ENCODE peak calls at places on chromosomes 4 and X, in four cellular contexts. T is upper lobe of left lung, G is HepG2, B is dorsolateral prefrontal cortex. D is an unnamed sample.

GRCh38 chrX:106933538-106933961 is 13.3 kb downstream of the CLDN2 start:
- DNase-seq in T (no peak), G (peak; percentile 89), B (no peak), D (no peak)

GRCh38 chrX:74550295-74550802 is 64.1 kb downstream of the RLIM start:
- DNase-seq in T (peak; percentile 95), G (peak; percentile 53), B (peak; percentile 76), D (peak; percentile 78)

GRCh38 chrX:22699591-22700091 is 300.1 kb upstream of the DDX53 start:
- DNase-seq in T (no peak), G (no peak), B (no peak), D (no peak)

GRCh38 chrX:3520987-3521875 is 174.8 kb upstream of the MXRA5 start:
- DNase-seq in T (no peak), G (no peak), B (no peak), D (no peak)

GRCh38 chr4:54898941-54899340 is 226.5 kb downstream of the KDR start:
- DNase-seq in T (no peak), G (no peak), B (no peak), D (no peak)

GRCh38 chr4:121794505-121795192 is 6.5 kb upstream of the EXOSC9 start:
- DNase-seq in T (no peak), G (peak; percentile 79), B (no peak), D (no peak)

GRCh38 chr4:79178770-79179169 is 147.1 kb downstream of the NAA11 start:
- DNase-seq in T (no peak), G (no peak), B (no peak), D (no peak)

GRCh38 chrX:103461156-103461555 is 58.1 kb downstream of the RAB40A start:
- DNase-seq in T (no peak), G (no peak), B (no peak), D (no peak)

GRCh38 chrX:138127314-138127713 is 561.4 kb downstream of the ZIC3 start:
- DNase-seq in T (no peak), G (no peak), B (no peak), D (no peak)

GRCh38 chr4:37725718-37726117 is 39.5 kb upstream of the RELL1 start:
- DNase-seq in T (no peak), G (no peak), B (no peak), D (no peak)

GRCh38 chr4:113116414-113117345 is 67.2 kb downstream of the ANK2 start:
- DNase-seq in T (no peak), G (no peak), B (peak; percentile 22), D (no peak)

DNA sequence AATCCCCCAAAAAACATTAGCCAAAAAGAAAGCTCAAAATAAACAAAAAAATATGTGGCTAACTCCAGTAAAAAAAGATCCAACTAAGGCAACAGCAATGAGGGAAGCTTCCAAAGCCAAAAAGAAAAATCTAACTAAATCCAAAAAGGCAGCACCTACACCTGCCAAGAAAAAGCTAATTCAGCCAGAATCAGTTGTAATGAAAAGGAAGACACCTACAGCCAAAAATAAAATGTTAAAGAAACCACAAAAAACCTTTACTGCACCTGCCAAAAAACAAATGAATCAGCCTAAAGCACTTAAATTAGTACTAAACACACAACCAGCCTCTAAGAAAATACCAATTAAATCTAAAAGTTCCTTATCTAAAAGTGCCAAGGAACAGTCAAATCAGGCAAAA is 37.2 kb upstream of the CABS1 start:
- DNase-seq in T (no peak), G (no peak), B (no peak), D (no peak)
- TF ChIP-seq CTCF in T (no peak), G (no peak), B (no peak), D (no peak)

GRCh38 chr4:77001907-77002306 is 52.4 kb downstream of the SEPTIN11 start:
- DNase-seq in T (no peak), G (no peak), B (no peak), D (no peak)
- H3K27ac ChIP-seq in T (no peak overlapping the region), G (no peak overlapping the region), B (no peak overlapping the region), D (no peak overlapping the region)

GRCh38 chrX:38805294-38806053 is 4.2 kb downstream of the MID1IP1 start:
- DNase-seq in T (peak; percentile 90), G (peak; percentile 56), B (peak; percentile 42), D (peak; percentile 72)
- TF ChIP-seq CTCF in T (no peak), G (no peak), B (peak; percentile 39), D (no peak)

DNA sequence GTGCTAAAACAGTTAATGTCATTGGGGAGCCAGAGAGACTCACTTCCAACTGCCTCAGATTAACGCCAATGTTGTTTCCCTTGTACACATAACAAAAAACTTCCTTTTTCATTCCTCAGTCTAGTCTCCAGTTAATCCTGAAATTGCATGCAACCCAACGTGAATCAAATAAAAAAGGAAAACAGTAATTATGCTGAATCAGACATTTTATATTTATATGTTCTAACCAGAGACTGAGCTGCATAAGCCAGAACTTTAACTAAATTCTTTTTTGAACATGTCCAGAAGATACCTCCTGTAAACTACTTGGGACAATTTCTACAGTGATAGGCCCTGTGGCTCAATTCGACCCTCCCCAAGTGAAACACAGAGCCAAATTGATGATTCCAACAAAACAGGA is 4.7 kb downstream of the GPC4 start:
- DNase-seq in T (no peak), G (no peak), B (no peak), D (no peak)
- H3K27ac ChIP-seq in T (no peak overlapping the region), G (no peak overlapping the region), B (no peak overlapping the region), D (no peak overlapping the region)

DNA sequence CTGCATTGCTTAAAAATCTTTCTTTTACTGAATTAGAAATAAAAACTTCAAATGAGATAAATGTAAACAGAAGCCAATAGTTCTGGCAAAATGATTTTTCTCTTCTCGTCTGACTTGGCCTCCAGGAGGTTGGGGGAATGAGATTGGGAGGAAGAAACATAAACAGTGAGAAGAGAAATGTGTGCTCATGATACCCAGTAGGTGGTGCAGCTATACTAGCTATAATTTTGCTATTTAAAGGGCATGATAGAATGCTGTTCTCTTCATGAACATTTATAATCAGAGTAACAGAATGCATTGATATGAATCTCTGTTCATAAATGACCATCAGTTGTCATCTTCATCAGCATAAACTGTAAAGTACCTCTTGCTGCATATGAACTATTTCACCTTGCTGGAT is 85.5 kb downstream of the TACR3 start:
- DNase-seq in T (no peak), G (no peak), B (no peak), D (no peak)
- TF ChIP-seq CTCF in T (no peak), G (peak; percentile 5), B (no peak), D (no peak)

DNA sequence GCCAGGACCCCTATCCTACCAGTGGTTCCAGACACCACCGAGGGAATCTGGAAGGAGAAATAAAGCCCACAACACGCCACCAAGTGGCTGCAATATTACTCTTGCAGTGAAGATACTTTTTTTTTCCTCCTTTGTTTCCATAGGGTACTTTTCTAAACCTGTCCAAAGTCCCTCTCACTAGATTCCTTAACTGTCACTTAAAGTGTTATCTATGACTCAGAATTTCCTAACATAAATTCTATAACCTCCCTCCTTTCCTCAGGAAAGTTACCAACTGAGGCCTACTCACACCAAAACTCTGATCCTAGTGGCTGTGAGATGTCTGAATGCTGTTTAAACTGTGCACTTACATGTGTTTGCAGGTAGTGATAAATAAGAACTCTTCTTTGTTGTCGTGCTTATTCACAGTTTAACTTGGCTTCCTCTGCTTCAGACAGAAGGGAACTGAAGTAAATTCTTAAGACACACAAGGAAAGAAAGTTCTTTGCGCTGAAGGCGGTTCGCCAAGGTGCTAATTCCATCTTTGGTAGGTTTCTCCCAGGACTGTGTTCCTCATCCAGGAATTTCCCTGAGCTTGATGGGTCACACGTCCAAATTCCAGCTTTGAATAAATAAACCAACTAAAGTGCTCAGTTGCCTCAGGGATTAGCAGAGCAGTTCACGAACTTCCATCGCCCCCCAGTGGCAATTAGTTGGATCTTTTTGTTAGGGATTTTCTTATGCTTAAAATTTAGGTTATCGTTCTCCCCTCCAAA is 10.7 kb upstream of the HCCS start:
- DNase-seq in T (no peak), G (peak; percentile 76), B (no peak), D (no peak)
- H3K27ac ChIP-seq in T (no peak overlapping the region), G (peak overlapping the region; percentile 81), B (no peak overlapping the region), D (no peak overlapping the region)

GRCh38 chr4:101035522-101035921 is 311.8 kb downstream of the PPP3CA start:
- DNase-seq in T (no peak), G (no peak), B (no peak), D (no peak)

GRCh38 chr4:101037249-101037648 is 310.1 kb downstream of the PPP3CA start:
- DNase-seq in T (no peak), G (peak; percentile 7), B (no peak), D (no peak)

GRCh38 chr4:101037938-101038413 is 309.4 kb downstream of the PPP3CA start:
- DNase-seq in T (no peak), G (no peak), B (no peak), D (no peak)

GRCh38 chr4:101031971-101032370 is 315.4 kb downstream of the PPP3CA start:
- DNase-seq in T (no peak), G (no peak), B (no peak), D (no peak)

DNA sequence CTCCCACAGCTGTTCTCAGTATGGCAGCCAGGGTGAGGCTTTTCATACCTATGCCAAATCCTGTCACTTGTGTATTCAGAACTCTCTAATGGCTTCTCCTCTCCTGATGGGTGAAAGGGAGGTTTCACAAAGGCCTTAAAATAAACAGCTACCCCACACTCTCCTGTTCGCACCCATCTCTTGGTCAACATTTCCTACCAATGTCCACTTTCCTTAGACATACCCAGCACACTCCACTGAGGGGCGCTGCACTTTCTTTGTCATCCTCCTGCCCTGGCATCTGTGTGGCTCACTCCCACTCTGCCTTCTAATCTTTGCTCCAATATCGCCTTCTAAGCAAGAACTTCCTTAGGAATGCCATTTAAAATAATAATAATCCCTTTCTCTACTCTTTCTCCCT is 313.3 kb downstream of the PPP3CA start:
- DNase-seq in T (no peak), G (no peak), B (no peak), D (no peak)
- TF ChIP-seq CTCF in T (no peak), G (no peak), B (no peak), D (no peak)

DNA sequence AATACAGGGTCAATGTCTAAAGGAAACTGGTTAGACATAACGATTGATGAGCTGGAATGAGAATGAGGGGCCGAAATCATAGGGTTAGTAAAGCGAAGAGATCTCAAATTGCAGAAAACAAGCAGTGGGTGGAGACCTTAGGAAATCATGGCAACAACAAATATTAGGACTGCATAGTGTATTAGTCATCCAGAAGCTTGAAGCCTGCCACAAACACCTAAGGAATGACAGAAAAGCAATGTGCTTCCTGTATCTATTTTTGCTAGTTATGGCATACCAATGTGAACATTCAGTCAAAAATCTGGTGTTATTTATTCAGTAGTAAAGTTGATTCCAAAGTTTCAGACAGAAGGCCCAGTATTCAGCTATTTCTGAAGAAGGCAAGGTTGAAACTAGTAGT is 410.9 kb upstream of the CT83 start:
- DNase-seq in T (no peak), G (no peak), B (no peak), D (no peak)
- H3K27ac ChIP-seq in T (no peak overlapping the region), G (no peak overlapping the region), B (no peak overlapping the region), D (no peak overlapping the region)